ENCODE peak calls at places on chromosomes 12 and 14, in six cellular contexts. P is GM12878, G is H1, C is K562, E is SK-N-SH, R is HepG2. A is an unnamed sample.

GRCh38 chr14:21846227-21846885 is 172.7 kb upstream of the OR4E1 start:
- DNase-seq in P (no peak), C (peak; percentile 19), R (peak; percentile 34), E (peak; percentile 6), G (no peak), A (peak; percentile 40)

GRCh38 chr12:131264625-131265024 is 310.9 kb downstream of the ADGRD1 start:
- DNase-seq in R (no peak), E (no peak), G (no peak), C (no peak), P (no peak), A (no peak)

GRCh38 chr14:71551291-71551955 is 380.8 kb upstream of the RGS6 start:
- DNase-seq in C (no peak), E (no peak), P (no peak), G (no peak), R (no peak), A (no peak)

GRCh38 chr12:12461281-12461922 is 101.3 kb downstream of the DUSP16 start:
- DNase-seq in E (no peak), P (no peak), C (no peak), R (no peak), G (no peak), A (no peak)

GRCh38 chr14:92294506-92294905 is 28.5 kb upstream of the SLC24A4 start:
- DNase-seq in G (no peak), C (peak; percentile 25), P (no peak), E (no peak), R (no peak), A (no peak)

GRCh38 chr12:54125950-54126695 is 62.7 kb downstream of the SMUG1 start:
- DNase-seq in G (no peak), E (peak; percentile 78), C (peak; percentile 34), R (no peak), P (no peak), A (no peak)

GRCh38 chr12:1533602-1534304 is 60.6 kb downstream of the FBXL14 start:
- DNase-seq in G (no peak), C (no peak), P (peak; percentile 77), R (no peak), E (no peak), A (peak; percentile 59)

GRCh38 chr12:22083167-22083566 is 37.1 kb downstream of the CMAS start:
- DNase-seq in P (no peak), R (peak; percentile 16), C (no peak), G (no peak), E (no peak), A (no peak)

GRCh38 chr12:82359115-82359478 is 768 bp downstream of the METTL25 start:
- DNase-seq in R (no peak), G (no peak), E (peak; percentile 44), C (no peak), P (no peak), A (peak; percentile 6)

GRCh38 chr14:99037777-99038176 is 234.2 kb downstream of the BCL11B start:
- DNase-seq in P (no peak), E (no peak), G (no peak), R (no peak), C (no peak), A (peak; percentile 14)

GRCh38 chr12:124402281-124403066 is 107.6 kb downstream of the RFLNA start:
- DNase-seq in R (no peak), G (no peak), P (no peak), E (no peak), C (no peak), A (no peak)

GRCh38 chr14:65153101-65153500 is 50.8 kb upstream of the MAX start:
- DNase-seq in R (no peak), C (no peak), P (no peak), G (no peak), E (no peak), A (no peak)

DNA sequence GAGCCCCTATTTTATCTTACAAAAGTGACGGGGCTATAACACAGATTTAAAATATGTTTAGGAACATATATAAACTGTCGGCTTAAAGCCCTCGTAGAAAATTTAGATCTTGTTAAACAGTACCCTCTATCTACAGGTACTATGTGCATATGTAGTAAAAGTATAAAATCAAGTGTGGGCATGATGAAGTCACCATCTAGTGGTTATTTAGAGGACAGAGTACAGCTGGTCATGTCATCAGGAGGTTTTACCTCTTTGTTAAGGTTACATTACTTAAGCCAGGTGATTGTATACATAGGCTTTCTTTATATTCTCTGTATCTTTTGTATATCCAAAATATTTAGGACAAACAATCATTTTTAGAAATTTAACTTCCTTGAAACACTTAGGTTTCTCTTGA is 18.2 kb upstream of the TNS2 start:
- DNase-seq in E (no peak), G (no peak), C (no peak), P (no peak), R (no peak), A (no peak)
- TF ChIP-seq CTCF in E (no peak), G (no peak), C (no peak), P (no peak), R (peak; percentile 14), A (no peak)

GRCh38 chr14:86022031-86022629 is 492.2 kb downstream of the FLRT2 start:
- DNase-seq in G (no peak), R (no peak), C (no peak), P (no peak), E (no peak), A (no peak)
- TF ChIP-seq GABPA in G (no peak), R (no peak), C (no peak), P (no peak), E (no peak), A (no peak)

DNA sequence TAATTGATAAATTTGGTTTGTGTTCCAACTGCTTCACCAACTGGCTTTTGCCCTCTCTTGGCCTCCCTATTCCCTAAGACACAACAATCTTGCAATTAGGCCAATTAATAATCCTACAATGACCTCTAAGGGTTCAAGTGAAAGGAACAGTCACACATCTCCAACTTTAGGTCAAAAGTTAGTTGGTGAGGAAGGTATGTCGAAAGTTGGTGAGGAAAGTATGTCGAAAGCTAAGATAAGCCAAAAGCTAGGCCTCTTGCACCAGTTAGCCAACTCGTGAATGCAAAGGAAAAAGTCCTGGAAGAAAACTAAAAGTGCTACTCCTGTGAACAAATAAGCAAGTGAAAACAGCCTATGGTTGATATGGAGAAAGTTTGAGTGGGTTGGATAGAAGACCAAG is 32.6 kb downstream of the EGLN3 start:
- DNase-seq in G (no peak), E (no peak), R (no peak), P (no peak), C (no peak), A (peak; percentile 17)
- TF ChIP-seq CTCF in G (no peak), E (no peak), R (no peak), P (no peak), C (no peak), A (no peak)

DNA sequence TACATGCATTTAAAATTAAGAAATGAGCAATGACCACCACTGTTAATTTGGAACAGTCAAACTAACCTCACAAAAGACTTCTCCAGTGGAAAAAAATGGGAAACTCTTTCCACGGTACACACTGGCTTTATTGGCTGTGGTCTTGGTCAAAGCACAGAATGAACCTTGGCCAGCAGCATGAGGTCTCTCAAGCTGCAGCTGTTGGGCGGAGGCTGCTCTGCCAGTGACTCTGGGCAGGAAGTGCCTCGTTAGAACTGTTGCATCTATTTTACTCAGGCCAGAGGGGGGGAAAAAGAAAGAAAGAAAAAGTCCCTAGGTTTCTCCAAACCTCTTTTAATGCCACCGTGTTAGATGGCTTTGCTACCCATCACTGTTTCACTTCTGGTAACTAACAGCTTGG is 279.8 kb upstream of the DIO2 start:
- DNase-seq in C (no peak), E (no peak), R (peak; percentile 20), G (peak; percentile 2), P (peak; percentile 23), A (no peak)
- TF ChIP-seq GABPA in C (no peak), E (no peak), R (no peak), G (no peak), P (no peak), A (no peak)

GRCh38 chr12:123271182-123271491 is 519 bp downstream of the CDK2AP1 start:
- DNase-seq in G (no peak), E (peak; percentile 89), R (peak; percentile 31), P (no peak), C (peak; percentile 87), A (no peak)
- TF ChIP-seq CTCF in G (no peak), E (peak; percentile 14), R (peak; percentile 60), P (peak; percentile 76), C (peak; percentile 10), A (no peak)

DNA sequence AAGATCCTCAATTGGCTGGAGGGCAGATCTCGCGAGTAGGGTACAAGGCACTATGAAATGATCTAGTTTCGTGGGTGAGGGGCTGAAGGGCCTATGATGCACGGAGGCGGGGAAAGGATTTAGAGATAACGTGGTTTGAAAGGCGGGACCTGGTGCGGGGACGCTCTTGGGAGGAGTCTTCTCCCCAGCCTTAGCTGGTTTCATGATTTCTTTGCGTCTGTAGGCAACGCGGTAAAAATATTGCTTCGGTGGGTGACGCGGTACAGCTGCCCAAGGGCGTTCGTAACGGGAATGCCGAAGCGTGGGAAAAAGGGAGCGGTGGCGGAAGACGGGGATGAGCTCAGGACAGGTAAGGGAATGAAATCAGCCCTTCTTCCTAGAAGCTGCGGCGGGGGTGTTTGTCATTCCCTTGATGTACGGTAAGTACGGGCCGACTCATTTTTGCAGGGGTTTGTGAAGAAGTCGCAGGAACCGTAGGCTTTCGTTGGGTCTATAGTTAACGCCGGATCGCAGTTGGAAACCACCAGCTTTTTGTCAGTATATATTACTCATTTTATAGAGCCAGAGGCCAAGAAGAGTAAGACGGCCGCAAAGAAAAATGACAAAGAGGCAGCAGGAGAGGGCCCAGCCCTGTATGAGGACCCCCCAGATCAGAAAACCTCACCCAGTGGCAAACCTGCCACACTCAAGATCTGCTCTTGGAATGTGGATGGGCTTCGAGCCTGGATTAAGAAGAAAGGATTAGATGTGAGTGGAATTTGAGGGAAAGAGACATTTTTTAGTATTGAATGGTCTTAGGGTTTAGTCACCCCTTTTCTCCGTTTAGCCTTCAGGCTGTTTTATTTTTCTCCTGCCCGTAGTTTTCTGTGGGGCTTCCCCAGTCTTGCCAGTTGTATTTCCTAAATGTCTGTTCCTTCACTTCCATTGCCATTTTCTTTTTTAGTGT is 602 bp downstream of the APEX1 start:
- DNase-seq in E (peak; percentile 80), G (no peak), R (no peak), P (no peak), C (peak; percentile 58), A (peak; percentile 74)
- TF ChIP-seq GABPA in E (no peak), G (no peak), R (no peak), P (no peak), C (peak; percentile 8), A (no peak)

GRCh38 chr14:104773505-104774452 is 20.8 kb downstream of the SIVA1 start:
- DNase-seq in C (no peak), E (peak; percentile 34), P (no peak), G (no peak), R (no peak), A (no peak)
- TF ChIP-seq CTCF in C (no peak), E (no peak), P (no peak), G (no peak), R (peak; percentile 42), A (no peak)

GRCh38 chr12:121575051-121575450 is 5.8 kb downstream of the KDM2B start:
- DNase-seq in R (no peak), E (no peak), G (no peak), C (no peak), P (no peak), A (no peak)

GRCh38 chr12:121568503-121568902 is 12.3 kb downstream of the KDM2B start:
- DNase-seq in P (no peak), E (no peak), C (no peak), G (no peak), R (no peak), A (no peak)

GRCh38 chr12:121568971-121569808 is 11.6 kb downstream of the KDM2B start:
- DNase-seq in C (no peak), E (no peak), G (no peak), P (no peak), R (no peak), A (no peak)

GRCh38 chr12:121573949-121574520 is 6.8 kb downstream of the KDM2B start:
- DNase-seq in R (no peak), G (no peak), P (no peak), E (no peak), C (no peak), A (no peak)

GRCh38 chr12:121570467-121571283 is 10.1 kb downstream of the KDM2B start:
- DNase-seq in G (no peak), R (no peak), E (no peak), P (no peak), C (no peak), A (no peak)
- TF ChIP-seq GABPA in G (no peak), R (no peak), E (no peak), P (no peak), C (no peak), A (no peak)